ENCODE peak calls at places on chromosomes 11 and 22, in six cellular contexts. One of them, this sample, is unnamed.
A peak's percentile ranks its signal among the peaks of the same experiment; 100 is the strongest.

GRCh38 chr22:45155050-45155840 is 8.5 kb upstream of the NUP50 start:
- DNase-seq in Peyer's patch: no peak
- DNase-seq in lower lobe of right lung: no peak
- DNase-seq in PC-3: no peak
- DNase-seq in DND-41: no peak
- DNase-seq in lung: no peak
- DNase-seq in this sample: no peak

GRCh38 chr11:35015621-35016387 is 99.4 kb downstream of the PDHX start:
- DNase-seq in Peyer's patch: no peak
- DNase-seq in lower lobe of right lung: no peak
- DNase-seq in PC-3: no peak
- DNase-seq in DND-41: no peak
- DNase-seq in lung: no peak
- DNase-seq in this sample: no peak

GRCh38 chr11:65539401-65540289 is 14.8 kb downstream of the SCYL1 start:
- DNase-seq in Peyer's patch: peak; percentile 89
- DNase-seq in lower lobe of right lung: no peak
- DNase-seq in PC-3: peak; percentile 81
- DNase-seq in DND-41: no peak
- DNase-seq in lung: no peak
- DNase-seq in this sample: no peak

GRCh38 chr11:128956401-128957203 is 13.9 kb upstream of the TP53AIP1 start:
- DNase-seq in Peyer's patch: no peak
- DNase-seq in lower lobe of right lung: no peak
- DNase-seq in PC-3: peak; percentile 95
- DNase-seq in DND-41: peak; percentile 42
- DNase-seq in lung: no peak
- DNase-seq in this sample: peak; percentile 21

GRCh38 chr11:35605691-35606090 is 12.6 kb upstream of the FJX1 start:
- DNase-seq in Peyer's patch: no peak
- DNase-seq in lower lobe of right lung: no peak
- DNase-seq in PC-3: no peak
- DNase-seq in DND-41: no peak
- DNase-seq in lung: no peak
- DNase-seq in this sample: no peak

GRCh38 chr11:8683115-8683807 is 669 bp downstream of the RPL27A start:
- DNase-seq in Peyer's patch: no peak
- DNase-seq in lower lobe of right lung: peak; percentile 66
- DNase-seq in PC-3: no peak
- DNase-seq in DND-41: no peak
- DNase-seq in lung: no peak
- DNase-seq in this sample: peak; percentile 25

GRCh38 chr11:61923166-61924015 is 6.0 kb upstream of the RAB3IL1 start:
- DNase-seq in Peyer's patch: peak; percentile 59
- DNase-seq in lower lobe of right lung: no peak
- DNase-seq in PC-3: no peak
- DNase-seq in DND-41: no peak
- DNase-seq in lung: no peak
- DNase-seq in this sample: no peak

GRCh38 chr11:61555051-61555969 is 25.6 kb downstream of the SYT7 start:
- DNase-seq in Peyer's patch: no peak
- DNase-seq in lower lobe of right lung: no peak
- DNase-seq in PC-3: peak; percentile 44
- DNase-seq in DND-41: no peak
- DNase-seq in lung: no peak
- DNase-seq in this sample: no peak

GRCh38 chr11:12070446-12071267 is 39.7 kb upstream of the MICAL2 start:
- DNase-seq in Peyer's patch: no peak
- DNase-seq in lower lobe of right lung: no peak
- DNase-seq in PC-3: no peak
- DNase-seq in DND-41: no peak
- DNase-seq in lung: no peak
- DNase-seq in this sample: no peak

GRCh38 chr22:50148991-50149721 is 21.4 kb upstream of the PANX2 start:
- DNase-seq in Peyer's patch: peak; percentile 82
- DNase-seq in lower lobe of right lung: peak; percentile 79
- DNase-seq in PC-3: peak; percentile 72
- DNase-seq in DND-41: peak; percentile 73
- DNase-seq in lung: peak; percentile 67
- DNase-seq in this sample: peak; percentile 84

GRCh38 chr22:26942301-26942927 is 285.0 kb downstream of the MIAT start:
- DNase-seq in Peyer's patch: no peak
- DNase-seq in lower lobe of right lung: no peak
- DNase-seq in PC-3: no peak
- DNase-seq in DND-41: no peak
- DNase-seq in lung: no peak
- DNase-seq in this sample: no peak

GRCh38 chr11:74493816-74494630 is 499 bp upstream of the LIPT2 start:
- DNase-seq in Peyer's patch: no peak
- DNase-seq in lower lobe of right lung: no peak
- DNase-seq in PC-3: peak; percentile 80
- DNase-seq in DND-41: no peak
- DNase-seq in lung: no peak
- DNase-seq in this sample: peak; percentile 22

GRCh38 chr11:35334385-35335090 is 84.8 kb downstream of the SLC1A2 start:
- DNase-seq in Peyer's patch: no peak
- DNase-seq in lower lobe of right lung: no peak
- DNase-seq in PC-3: no peak
- DNase-seq in DND-41: no peak
- DNase-seq in lung: no peak
- DNase-seq in this sample: peak; percentile 17

GRCh38 chr22:26502688-26503561 is 9.3 kb downstream of the TFIP11 start:
- DNase-seq in Peyer's patch: no peak
- DNase-seq in lower lobe of right lung: no peak
- DNase-seq in PC-3: peak; percentile 18
- DNase-seq in DND-41: peak; percentile 94
- DNase-seq in lung: no peak
- DNase-seq in this sample: peak; percentile 86

GRCh38 chr22:35449829-35450689 is 50.1 kb downstream of the MCM5 start:
- DNase-seq in Peyer's patch: peak; percentile 31
- DNase-seq in lower lobe of right lung: no peak
- DNase-seq in PC-3: no peak
- DNase-seq in DND-41: no peak
- DNase-seq in lung: no peak
- DNase-seq in this sample: no peak

GRCh38 chr22:35451602-35452001 is 51.7 kb downstream of the MCM5 start:
- DNase-seq in Peyer's patch: no peak
- DNase-seq in lower lobe of right lung: no peak
- DNase-seq in PC-3: no peak
- DNase-seq in DND-41: no peak
- DNase-seq in lung: no peak
- DNase-seq in this sample: no peak

GRCh38 chr22:35452810-35453743 is 53.1 kb downstream of the MCM5 start:
- DNase-seq in Peyer's patch: no peak
- DNase-seq in lower lobe of right lung: no peak
- DNase-seq in PC-3: no peak
- DNase-seq in DND-41: no peak
- DNase-seq in lung: no peak
- DNase-seq in this sample: no peak

GRCh38 chr22:35452351-35452781 is 52.4 kb downstream of the MCM5 start:
- DNase-seq in Peyer's patch: peak; percentile 83
- DNase-seq in lower lobe of right lung: peak; percentile 82
- DNase-seq in PC-3: no peak
- DNase-seq in DND-41: no peak
- DNase-seq in lung: peak; percentile 79
- DNase-seq in this sample: no peak

DNA sequence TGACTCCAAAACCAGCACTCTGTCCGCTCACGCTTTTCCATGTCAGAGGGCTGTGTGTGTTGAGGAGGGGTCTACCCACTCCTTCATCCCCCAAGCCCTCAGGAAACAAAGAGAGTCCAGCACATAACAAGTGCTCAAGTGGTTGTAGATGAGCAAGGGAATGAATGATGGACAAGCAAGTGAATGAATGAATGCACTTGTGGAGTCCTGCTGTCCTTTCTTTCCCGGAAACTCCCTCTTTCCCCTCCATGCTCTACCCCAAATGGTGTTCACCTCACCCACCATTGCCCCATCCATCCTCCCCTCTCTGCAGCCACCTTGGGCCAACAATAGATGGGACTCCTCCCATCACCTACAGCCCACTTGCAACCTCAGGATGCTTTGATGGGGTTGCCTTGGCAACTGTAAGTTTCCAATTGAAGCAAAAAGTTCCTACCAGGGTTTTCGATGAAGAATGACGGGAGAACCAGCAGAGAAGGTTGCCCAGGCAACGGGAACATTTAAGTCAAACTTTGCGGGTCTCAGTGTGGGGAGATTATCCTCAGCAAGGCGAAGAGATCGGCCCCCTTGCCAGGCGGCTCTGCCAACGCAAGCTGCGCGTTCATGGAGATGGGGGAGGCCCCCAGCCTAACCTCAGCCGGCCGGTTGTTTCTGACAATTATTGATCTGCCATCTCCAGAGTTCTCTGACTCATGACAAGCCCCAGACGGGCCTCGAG is 51.0 kb downstream of the MCM5 start:
- DNase-seq in Peyer's patch: no peak
- DNase-seq in lower lobe of right lung: no peak
- DNase-seq in PC-3: no peak
- DNase-seq in DND-41: no peak
- DNase-seq in lung: no peak
- DNase-seq in this sample: no peak
- TF ChIP-seq CTCF in Peyer's patch: no peak
- TF ChIP-seq CTCF in lower lobe of right lung: no peak
- TF ChIP-seq CTCF in PC-3: no peak
- TF ChIP-seq CTCF in DND-41: no peak
- TF ChIP-seq CTCF in lung: no peak
- TF ChIP-seq CTCF in this sample: no peak

DNA sequence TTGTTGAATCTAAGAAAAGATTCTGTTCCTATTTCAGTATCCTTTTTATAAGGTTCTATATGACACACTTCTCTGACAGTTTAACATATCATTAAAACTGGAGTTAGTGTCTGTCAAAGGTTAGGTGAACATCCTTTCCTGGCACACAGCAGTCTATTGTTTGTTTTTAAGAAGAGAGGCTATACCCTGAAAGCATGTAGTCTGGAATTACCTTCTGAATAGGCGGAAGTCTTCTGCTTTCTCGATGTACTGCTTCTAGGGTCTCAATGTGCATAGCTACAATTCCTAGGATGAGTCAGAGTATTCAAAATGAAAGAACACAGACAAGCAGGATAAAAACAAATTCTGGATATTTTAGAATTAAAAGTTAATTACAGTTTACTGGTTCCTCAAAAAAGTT is 188.6 kb downstream of the SWAP70 start:
- DNase-seq in Peyer's patch: no peak
- DNase-seq in lower lobe of right lung: no peak
- DNase-seq in PC-3: no peak
- DNase-seq in DND-41: no peak
- DNase-seq in lung: no peak
- DNase-seq in this sample: no peak
- TF ChIP-seq CTCF in Peyer's patch: no peak
- TF ChIP-seq CTCF in lower lobe of right lung: no peak
- TF ChIP-seq CTCF in PC-3: no peak
- TF ChIP-seq CTCF in DND-41: no peak
- TF ChIP-seq CTCF in lung: no peak
- TF ChIP-seq CTCF in this sample: no peak

GRCh38 chr11:25065711-25066110 is 568.9 kb downstream of the LUZP2 start:
- DNase-seq in Peyer's patch: no peak
- DNase-seq in lower lobe of right lung: no peak
- DNase-seq in PC-3: peak; percentile 87
- DNase-seq in DND-41: no peak
- DNase-seq in lung: no peak
- DNase-seq in this sample: no peak
- TF ChIP-seq CTCF in Peyer's patch: no peak
- TF ChIP-seq CTCF in lower lobe of right lung: no peak
- TF ChIP-seq CTCF in PC-3: no peak
- TF ChIP-seq CTCF in DND-41: no peak
- TF ChIP-seq CTCF in lung: no peak
- TF ChIP-seq CTCF in this sample: no peak

GRCh38 chr11:36792870-36793541 is 195.0 kb upstream of the RAG2 start:
- DNase-seq in Peyer's patch: no peak
- DNase-seq in lower lobe of right lung: no peak
- DNase-seq in PC-3: no peak
- DNase-seq in DND-41: no peak
- DNase-seq in lung: no peak
- DNase-seq in this sample: no peak

GRCh38 chr11:36791957-36792356 is 193.9 kb upstream of the RAG2 start:
- DNase-seq in Peyer's patch: no peak
- DNase-seq in lower lobe of right lung: no peak
- DNase-seq in PC-3: no peak
- DNase-seq in DND-41: no peak
- DNase-seq in lung: no peak
- DNase-seq in this sample: no peak

GRCh38 chr11:36790450-36790849 is 192.4 kb upstream of the RAG2 start:
- DNase-seq in Peyer's patch: no peak
- DNase-seq in lower lobe of right lung: no peak
- DNase-seq in PC-3: no peak
- DNase-seq in DND-41: no peak
- DNase-seq in lung: no peak
- DNase-seq in this sample: no peak

DNA sequence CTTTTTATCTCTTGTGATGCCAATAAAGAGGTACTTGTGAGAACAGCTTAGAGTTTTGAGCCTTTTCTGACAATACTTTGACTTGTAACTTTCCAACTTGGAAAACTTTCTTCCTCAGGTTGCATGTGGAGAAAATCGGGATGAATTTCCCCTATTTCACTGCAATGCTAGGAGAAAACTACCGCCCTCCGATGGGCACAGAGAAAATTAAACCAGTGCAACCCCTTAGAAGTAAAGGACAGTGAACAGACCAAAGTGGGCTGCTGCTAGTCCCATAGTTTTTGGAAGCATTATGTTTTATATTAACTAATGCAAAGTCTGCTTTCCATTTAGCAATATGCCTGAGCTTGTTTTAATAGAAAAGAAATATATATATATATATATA is 195.5 kb upstream of the RAG2 start:
- DNase-seq in Peyer's patch: no peak
- DNase-seq in lower lobe of right lung: no peak
- DNase-seq in PC-3: peak; percentile 17
- DNase-seq in DND-41: no peak
- DNase-seq in lung: no peak
- DNase-seq in this sample: no peak
- TF ChIP-seq CTCF in Peyer's patch: no peak
- TF ChIP-seq CTCF in lower lobe of right lung: no peak
- TF ChIP-seq CTCF in PC-3: peak; percentile 40
- TF ChIP-seq CTCF in DND-41: peak; percentile 21
- TF ChIP-seq CTCF in lung: no peak
- TF ChIP-seq CTCF in this sample: no peak

GRCh38 chr11:33829430-33830141 is 55.3 kb upstream of the FBXO3 start:
- DNase-seq in Peyer's patch: no peak
- DNase-seq in lower lobe of right lung: no peak
- DNase-seq in PC-3: peak; percentile 83
- DNase-seq in DND-41: peak; percentile 17
- DNase-seq in lung: peak; percentile 52
- DNase-seq in this sample: peak; percentile 84
- TF ChIP-seq CTCF in Peyer's patch: peak; percentile 68
- TF ChIP-seq CTCF in lower lobe of right lung: peak; percentile 73
- TF ChIP-seq CTCF in PC-3: peak; percentile 87
- TF ChIP-seq CTCF in DND-41: peak; percentile 64
- TF ChIP-seq CTCF in lung: peak; percentile 60
- TF ChIP-seq CTCF in this sample: peak; percentile 71

This sample was measured in activated CD8-positive, alpha-beta T cell treated with anti-CD3 and anti-CD28 coated beads for 36 hours.